ENCODE peak calls at places on chromosomes 13 and 19, in nine cellular contexts. One of them, this sample, is unnamed.

GRCh38 chr13:43268632-43269031 is 245.2 kb downstream of the DNAJC15 start:
- DNase-seq in HL-60: no peak
- DNase-seq in Panc1: no peak
- DNase-seq in GM23338: no peak
- DNase-seq in A549: no peak
- DNase-seq in GM12878: no peak
- DNase-seq in HepG2: no peak
- DNase-seq in K562: no peak
- DNase-seq in SK-N-SH: no peak
- DNase-seq in this sample: no peak

GRCh38 chr19:40317338-40317737 is 30.9 kb downstream of the C19orf47 start:
- DNase-seq in K562: no peak
- DNase-seq in A549: no peak
- DNase-seq in GM23338: no peak
- DNase-seq in HL-60: no peak
- DNase-seq in Panc1: no peak
- DNase-seq in SK-N-SH: no peak
- DNase-seq in GM12878: no peak
- DNase-seq in HepG2: no peak
- DNase-seq in this sample: no peak

GRCh38 chr13:110643324-110643723 is 28.0 kb downstream of the NAXD start:
- DNase-seq in Panc1: no peak
- DNase-seq in GM23338: no peak
- DNase-seq in A549: no peak
- DNase-seq in SK-N-SH: no peak
- DNase-seq in HL-60: no peak
- DNase-seq in GM12878: no peak
- DNase-seq in K562: no peak
- DNase-seq in HepG2: no peak
- DNase-seq in this sample: no peak

GRCh38 chr19:32519023-32519422 is 62.0 kb upstream of the PDCD5 start:
- DNase-seq in HL-60: no peak
- DNase-seq in GM23338: no peak
- DNase-seq in GM12878: no peak
- DNase-seq in HepG2: no peak
- DNase-seq in A549: no peak
- DNase-seq in SK-N-SH: no peak
- DNase-seq in K562: no peak
- DNase-seq in Panc1: no peak
- DNase-seq in this sample: no peak

GRCh38 chr19:6767357-6768235 is at the start of gene SH2D3A:
- DNase-seq in HepG2: peak; percentile 65
- DNase-seq in A549: peak; percentile 96
- DNase-seq in GM23338: peak; percentile 99
- DNase-seq in SK-N-SH: peak; percentile 60
- DNase-seq in K562: peak; percentile 96
- DNase-seq in GM12878: peak; percentile 92
- DNase-seq in Panc1: no peak
- DNase-seq in HL-60: peak; percentile 81
- DNase-seq in this sample: peak; percentile 96

GRCh38 chr13:88617176-88617575 is 946.0 kb downstream of the SLITRK5 start:
- DNase-seq in K562: no peak
- DNase-seq in SK-N-SH: no peak
- DNase-seq in GM12878: no peak
- DNase-seq in A549: no peak
- DNase-seq in HL-60: no peak
- DNase-seq in Panc1: no peak
- DNase-seq in HepG2: no peak
- DNase-seq in GM23338: peak; percentile 4
- DNase-seq in this sample: no peak

GRCh38 chr13:44853641-44854040 is 135.6 kb downstream of the NUFIP1 start:
- DNase-seq in HepG2: peak; percentile 90
- DNase-seq in GM23338: no peak
- DNase-seq in Panc1: no peak
- DNase-seq in A549: peak; percentile 71
- DNase-seq in SK-N-SH: no peak
- DNase-seq in HL-60: no peak
- DNase-seq in K562: no peak
- DNase-seq in GM12878: no peak
- DNase-seq in this sample: no peak

GRCh38 chr19:3115916-3116602 is 19.8 kb upstream of the GNA15 start:
- DNase-seq in K562: no peak
- DNase-seq in SK-N-SH: no peak
- DNase-seq in HepG2: no peak
- DNase-seq in GM12878: no peak
- DNase-seq in Panc1: no peak
- DNase-seq in A549: peak; percentile 36
- DNase-seq in GM23338: peak; percentile 67
- DNase-seq in HL-60: no peak
- DNase-seq in this sample: no peak

GRCh38 chr19:30420881-30421280 is 48.7 kb downstream of the ZNF536 start:
- DNase-seq in SK-N-SH: no peak
- DNase-seq in K562: no peak
- DNase-seq in HepG2: no peak
- DNase-seq in GM12878: no peak
- DNase-seq in A549: no peak
- DNase-seq in HL-60: no peak
- DNase-seq in Panc1: no peak
- DNase-seq in GM23338: no peak
- DNase-seq in this sample: no peak

GRCh38 chr13:114034481-114034891 is 60.6 kb upstream of the C13orf46 start:
- DNase-seq in SK-N-SH: no peak
- DNase-seq in GM12878: no peak
- DNase-seq in Panc1: no peak
- DNase-seq in K562: no peak
- DNase-seq in HL-60: no peak
- DNase-seq in GM23338: no peak
- DNase-seq in HepG2: no peak
- DNase-seq in A549: no peak
- DNase-seq in this sample: no peak

GRCh38 chr19:48991823-48992570 is 1.1 kb downstream of the GYS1 start:
- DNase-seq in SK-N-SH: peak; percentile 59
- DNase-seq in A549: peak; percentile 63
- DNase-seq in GM12878: no peak
- DNase-seq in HepG2: no peak
- DNase-seq in Panc1: no peak
- DNase-seq in GM23338: peak; percentile 64
- DNase-seq in HL-60: no peak
- DNase-seq in K562: peak; percentile 44
- DNase-seq in this sample: no peak

GRCh38 chr13:111241006-111241755 is 79.3 kb upstream of the TEX29 start:
- DNase-seq in A549: no peak
- DNase-seq in SK-N-SH: no peak
- DNase-seq in GM23338: peak; percentile 12
- DNase-seq in HepG2: no peak
- DNase-seq in GM12878: no peak
- DNase-seq in Panc1: no peak
- DNase-seq in K562: no peak
- DNase-seq in HL-60: no peak
- DNase-seq in this sample: no peak

GRCh38 chr19:54518844-54519243 is 16.2 kb downstream of the LAIR2 start:
- DNase-seq in SK-N-SH: no peak
- DNase-seq in HL-60: no peak
- DNase-seq in A549: no peak
- DNase-seq in GM12878: peak; percentile 73
- DNase-seq in GM23338: no peak
- DNase-seq in Panc1: peak; percentile 96
- DNase-seq in HepG2: peak; percentile 27
- DNase-seq in K562: peak; percentile 72
- DNase-seq in this sample: no peak

GRCh38 chr13:46184277-46184699 is 2.3 kb upstream of the LCP1 start:
- DNase-seq in HL-60: peak; percentile 28
- DNase-seq in HepG2: peak; percentile 28
- DNase-seq in SK-N-SH: peak; percentile 24
- DNase-seq in Panc1: no peak
- DNase-seq in GM12878: no peak
- DNase-seq in K562: peak; percentile 50
- DNase-seq in A549: peak; percentile 22
- DNase-seq in GM23338: peak; percentile 81
- DNase-seq in this sample: peak; percentile 28

GRCh38 chr19:18204394-18205179 is 745 bp upstream of the RAB3A start:
- DNase-seq in GM12878: no peak
- DNase-seq in A549: no peak
- DNase-seq in HL-60: no peak
- DNase-seq in Panc1: no peak
- DNase-seq in HepG2: no peak
- DNase-seq in SK-N-SH: peak; percentile 84
- DNase-seq in GM23338: peak; percentile 79
- DNase-seq in K562: no peak
- DNase-seq in this sample: no peak

GRCh38 chr19:18203408-18203862 is 407 bp downstream of the RAB3A start:
- DNase-seq in HL-60: peak; percentile 75
- DNase-seq in Panc1: no peak
- DNase-seq in GM12878: no peak
- DNase-seq in K562: peak; percentile 47
- DNase-seq in HepG2: no peak
- DNase-seq in GM23338: no peak
- DNase-seq in A549: no peak
- DNase-seq in SK-N-SH: peak; percentile 69
- DNase-seq in this sample: no peak

GRCh38 chr19:18203863-18204393 is at the start of gene RAB3A:
- DNase-seq in SK-N-SH: peak; percentile 96
- DNase-seq in GM23338: peak; percentile 100
- DNase-seq in K562: peak; percentile 97
- DNase-seq in A549: peak; percentile 100
- DNase-seq in Panc1: peak; percentile 98
- DNase-seq in HL-60: peak; percentile 100
- DNase-seq in HepG2: peak; percentile 99
- DNase-seq in GM12878: peak; percentile 99
- DNase-seq in this sample: peak; percentile 100

GRCh38 chr19:18205180-18205915 is 1.5 kb upstream of the RAB3A start:
- DNase-seq in HepG2: no peak
- DNase-seq in A549: no peak
- DNase-seq in Panc1: no peak
- DNase-seq in K562: peak; percentile 65
- DNase-seq in HL-60: no peak
- DNase-seq in GM23338: peak; percentile 71
- DNase-seq in GM12878: no peak
- DNase-seq in SK-N-SH: peak; percentile 77
- DNase-seq in this sample: no peak

GRCh38 chr19:18202759-18203407 is 959 bp downstream of the RAB3A start:
- DNase-seq in K562: peak; percentile 54
- DNase-seq in Panc1: no peak
- DNase-seq in SK-N-SH: peak; percentile 70
- DNase-seq in GM23338: peak; percentile 84
- DNase-seq in GM12878: no peak
- DNase-seq in HL-60: peak; percentile 62
- DNase-seq in HepG2: no peak
- DNase-seq in A549: no peak
- DNase-seq in this sample: no peak
- TF ChIP-seq REST in K562: no peak
- TF ChIP-seq REST in Panc1: no peak
- TF ChIP-seq REST in SK-N-SH: no peak
- TF ChIP-seq REST in GM23338: no peak
- TF ChIP-seq REST in GM12878: no peak
- TF ChIP-seq REST in HL-60: no peak
- TF ChIP-seq REST in HepG2: no peak
- TF ChIP-seq REST in A549: no peak
- TF ChIP-seq REST in this sample: no peak

GRCh38 chr19:38805180-38805579 is 7.6 kb downstream of the LGALS4 start:
- DNase-seq in A549: no peak
- DNase-seq in GM23338: no peak
- DNase-seq in K562: peak; percentile 9
- DNase-seq in HepG2: no peak
- DNase-seq in Panc1: no peak
- DNase-seq in GM12878: no peak
- DNase-seq in HL-60: no peak
- DNase-seq in SK-N-SH: no peak
- DNase-seq in this sample: no peak

GRCh38 chr19:38808741-38809140 is 4.0 kb downstream of the LGALS4 start:
- DNase-seq in SK-N-SH: no peak
- DNase-seq in HL-60: no peak
- DNase-seq in GM12878: no peak
- DNase-seq in A549: no peak
- DNase-seq in HepG2: no peak
- DNase-seq in Panc1: no peak
- DNase-seq in GM23338: no peak
- DNase-seq in K562: no peak
- DNase-seq in this sample: no peak

GRCh38 chr19:38809592-38810252 is 3.0 kb downstream of the LGALS4 start:
- DNase-seq in SK-N-SH: no peak
- DNase-seq in K562: no peak
- DNase-seq in Panc1: no peak
- DNase-seq in HL-60: no peak
- DNase-seq in HepG2: no peak
- DNase-seq in GM12878: no peak
- DNase-seq in GM23338: no peak
- DNase-seq in A549: no peak
- DNase-seq in this sample: no peak

GRCh38 chr19:38803543-38803942 is 9.2 kb downstream of the LGALS4 start:
- DNase-seq in Panc1: no peak
- DNase-seq in GM12878: no peak
- DNase-seq in A549: no peak
- DNase-seq in GM23338: no peak
- DNase-seq in HL-60: no peak
- DNase-seq in K562: no peak
- DNase-seq in HepG2: no peak
- DNase-seq in SK-N-SH: no peak
- DNase-seq in this sample: no peak

GRCh38 chr19:38806371-38806770 is 6.4 kb downstream of the LGALS4 start:
- DNase-seq in HepG2: no peak
- DNase-seq in K562: peak; percentile 5
- DNase-seq in GM12878: no peak
- DNase-seq in GM23338: no peak
- DNase-seq in A549: no peak
- DNase-seq in SK-N-SH: no peak
- DNase-seq in HL-60: no peak
- DNase-seq in Panc1: no peak
- DNase-seq in this sample: no peak
- TF ChIP-seq REST in HepG2: no peak
- TF ChIP-seq REST in K562: no peak
- TF ChIP-seq REST in GM12878: no peak
- TF ChIP-seq REST in GM23338: no peak
- TF ChIP-seq REST in A549: no peak
- TF ChIP-seq REST in SK-N-SH: no peak
- TF ChIP-seq REST in HL-60: no peak
- TF ChIP-seq REST in Panc1: no peak
- TF ChIP-seq REST in this sample: no peak

GRCh38 chr19:18502236-18502632 is 19.6 kb downstream of the ELL start:
- DNase-seq in A549: no peak
- DNase-seq in Panc1: no peak
- DNase-seq in HL-60: no peak
- DNase-seq in K562: no peak
- DNase-seq in GM23338: no peak
- DNase-seq in HepG2: no peak
- DNase-seq in SK-N-SH: no peak
- DNase-seq in GM12878: no peak
- DNase-seq in this sample: no peak
- TF ChIP-seq REST in A549: no peak
- TF ChIP-seq REST in Panc1: no peak
- TF ChIP-seq REST in HL-60: no peak
- TF ChIP-seq REST in K562: no peak
- TF ChIP-seq REST in GM23338: no peak
- TF ChIP-seq REST in HepG2: no peak
- TF ChIP-seq REST in SK-N-SH: no peak
- TF ChIP-seq REST in GM12878: no peak
- TF ChIP-seq REST in this sample: no peak

GRCh38 chr19:15265849-15266248 is 33.6 kb upstream of the EPHX3 start:
- DNase-seq in GM12878: no peak
- DNase-seq in HL-60: no peak
- DNase-seq in K562: no peak
- DNase-seq in A549: no peak
- DNase-seq in Panc1: no peak
- DNase-seq in GM23338: no peak
- DNase-seq in SK-N-SH: peak; percentile 91
- DNase-seq in HepG2: no peak
- DNase-seq in this sample: no peak
- TF ChIP-seq REST in GM12878: no peak
- TF ChIP-seq REST in HL-60: no peak
- TF ChIP-seq REST in K562: no peak
- TF ChIP-seq REST in A549: no peak
- TF ChIP-seq REST in Panc1: no peak
- TF ChIP-seq REST in GM23338: no peak
- TF ChIP-seq REST in SK-N-SH: peak; percentile 43
- TF ChIP-seq REST in HepG2: no peak
- TF ChIP-seq REST in this sample: no peak